ENCODE peak calls at places on chromosomes 12 and 14, in eight cellular contexts. J is HCT116; N is EL; G is stimulated activated CD4-positive, alpha-beta T cell treated with anti-CD3 and anti-CD28 coated beads, TNF-alpha, amount 100 ng/mL, for 24 hours; F is NCI-H345; L is progenitor cell of endocrine pancreas; U is non-pigmented ciliary epithelial cell; B is EH. I is an unnamed sample.

GRCh38 chr12:6867407-6868210 is at the start of gene TPI1:
- DNase-seq in J (no peak), N (peak), G (peak), F (peak), L (peak), U (no peak), B (peak), I (peak)

GRCh38 chr12:26100966-26101744 is 23.7 kb downstream of the BHLHE41 start:
- DNase-seq in J (no peak), N (no peak), G (no peak), F (peak), L (no peak), U (no peak), B (no peak), I (peak)

GRCh38 chr14:53808042-53808441 is 148.6 kb downstream of the BMP4 start:
- DNase-seq in J (no peak), N (no peak), G (no peak), F (no peak), L (no peak), U (no peak), B (no peak), I (no peak)

GRCh38 chr12:54991161-54991991 is 6.8 kb upstream of the TESPA1 start:
- DNase-seq in J (no peak), N (no peak), G (peak), F (no peak), L (no peak), U (no peak), B (no peak), I (no peak)

GRCh38 chr12:104669057-104669770 is 212.5 kb downstream of the CHST11 start:
- DNase-seq in J (no peak), N (no peak), G (no peak), F (peak), L (peak), U (no peak), B (no peak), I (no peak)

GRCh38 chr12:38872181-38872580 is 33.2 kb downstream of the CPNE8 start:
- DNase-seq in J (no peak), N (no peak), G (no peak), F (no peak), L (no peak), U (no peak), B (no peak), I (no peak)

GRCh38 chr14:63940387-63940786 is 87.6 kb downstream of the SYNE2 start:
- DNase-seq in J (no peak), N (no peak), G (no peak), F (no peak), L (no peak), U (no peak), B (no peak), I (no peak)

GRCh38 chr12:130481392-130481879 is 143.7 kb downstream of the PIWIL1 start:
- DNase-seq in J (no peak), N (no peak), G (no peak), F (no peak), L (no peak), U (no peak), B (no peak), I (no peak)

GRCh38 chr12:68222336-68222735 is 3.3 kb downstream of the IL26 start:
- DNase-seq in J (no peak), N (no peak), G (no peak), F (peak), L (no peak), U (no peak), B (no peak), I (no peak)

GRCh38 chr12:111103583-111103982 is 183.2 kb upstream of the MYL2 start:
- DNase-seq in J (no peak), N (no peak), G (no peak), F (no peak), L (no peak), U (no peak), B (no peak), I (no peak)

GRCh38 chr12:52975820-52976573 is 27.1 kb downstream of the KRT18 start:
- DNase-seq in J (peak), N (peak), G (no peak), F (peak), L (no peak), U (no peak), B (peak), I (peak)

GRCh38 chr14:89912667-89913211 is 41.8 kb downstream of the EFCAB11 start:
- DNase-seq in J (no peak), N (peak), G (no peak), F (no peak), L (no peak), U (peak), B (peak), I (no peak)

GRCh38 chr12:110498984-110499706 is 2.8 kb downstream of the VPS29 start:
- DNase-seq in J (no peak), N (peak), G (no peak), F (no peak), L (no peak), U (no peak), B (peak), I (peak)

GRCh38 chr14:58133739-58134138 is 18.3 kb downstream of the ARMH4 start:
- DNase-seq in J (no peak), N (peak), G (no peak), F (no peak), L (no peak), U (peak), B (peak), I (no peak)

GRCh38 chr12:1459339-1459738 is 135.0 kb downstream of the FBXL14 start:
- DNase-seq in J (no peak), N (no peak), G (no peak), F (no peak), L (no peak), U (no peak), B (no peak), I (no peak)

GRCh38 chr12:79250955-79251354 is 386.4 kb downstream of the SYT1 start:
- DNase-seq in J (no peak), N (peak), G (no peak), F (no peak), L (no peak), U (no peak), B (no peak), I (no peak)

GRCh38 chr14:22155582-22155981 is 433.4 kb downstream of the DAD1 start:
- DNase-seq in J (no peak), N (no peak), G (no peak), F (no peak), L (no peak), U (no peak), B (no peak), I (no peak)

GRCh38 chr12:13234045-13234641 is 37.6 kb downstream of the EMP1 start:
- DNase-seq in J (peak), N (peak), G (no peak), F (peak), L (peak), U (no peak), B (peak), I (peak)

GRCh38 chr12:50224026-50224692 is 57.0 kb upstream of the CERS5 start:
- DNase-seq in J (peak), N (peak), G (peak), F (no peak), L (no peak), U (no peak), B (peak), I (no peak)

GRCh38 chr14:80678436-80678835 is 263.1 kb downstream of the CEP128 start:
- DNase-seq in J (no peak), N (peak), G (no peak), F (no peak), L (no peak), U (no peak), B (peak), I (no peak)

GRCh38 chr14:29222671-29223268 is 456.2 kb downstream of the FOXG1 start:
- DNase-seq in J (no peak), N (peak), G (no peak), F (peak), L (no peak), U (no peak), B (peak), I (peak)

GRCh38 chr14:101119830-101120571 is 216.5 kb upstream of the RTL1 start:
- DNase-seq in J (no peak), N (no peak), G (no peak), F (no peak), L (no peak), U (no peak), B (peak), I (no peak)

GRCh38 chr12:57575771-57576612 is 15.0 kb upstream of the PIP4K2C start:
- DNase-seq in J (no peak), N (no peak), G (no peak), F (no peak), L (no peak), U (no peak), B (no peak), I (peak)

GRCh38 chr14:87864356-87865230 is 128.4 kb downstream of the GALC start:
- DNase-seq in J (no peak), N (no peak), G (no peak), F (no peak), L (no peak), U (no peak), B (no peak), I (no peak)

GRCh38 chr14:85281921-85282320 is 248.0 kb upstream of the FLRT2 start:
- DNase-seq in J (no peak), N (no peak), G (no peak), F (no peak), L (no peak), U (no peak), B (no peak), I (no peak)

GRCh38 chr12:129552996-129553750 is 350.7 kb downstream of the TMEM132D start:
- DNase-seq in J (no peak), N (no peak), G (no peak), F (no peak), L (no peak), U (no peak), B (no peak), I (no peak)

GRCh38 chr12:62215506-62215905 is 44.7 kb upstream of the USP15 start:
- DNase-seq in J (no peak), N (no peak), G (no peak), F (no peak), L (no peak), U (no peak), B (no peak), I (no peak)

GRCh38 chr12:95694148-95694547 is 96.4 kb downstream of the NTN4 start:
- DNase-seq in J (no peak), N (no peak), G (no peak), F (no peak), L (no peak), U (no peak), B (no peak), I (no peak)

GRCh38 chr14:95255487-95255886 is 64.2 kb downstream of the CLMN start:
- DNase-seq in J (peak), N (peak), G (no peak), F (peak), L (no peak), U (peak), B (peak), I (peak)

GRCh38 chr12:128801879-128802391 is 21.8 kb downstream of the SLC15A4 start:
- DNase-seq in J (no peak), N (peak), G (no peak), F (no peak), L (no peak), U (no peak), B (peak), I (no peak)

GRCh38 chr12:72632286-72632685 is 360.1 kb downstream of the TRHDE start:
- DNase-seq in J (no peak), N (no peak), G (no peak), F (no peak), L (no peak), U (peak), B (peak), I (no peak)

GRCh38 chr12:48815281-48816110 is 2.8 kb upstream of the CACNB3 start:
- DNase-seq in J (peak), N (peak), G (peak), F (peak), L (peak), U (no peak), B (peak), I (peak)

GRCh38 chr12:53659011-53659551 is 16.8 kb downstream of the ATP5MC2 start:
- DNase-seq in J (peak), N (no peak), G (no peak), F (peak), L (peak), U (no peak), B (peak), I (peak)

GRCh38 chr12:3363608-3364007 is 127.4 kb upstream of the PRMT8 start:
- DNase-seq in J (no peak), N (no peak), G (no peak), F (no peak), L (no peak), U (no peak), B (no peak), I (no peak)

GRCh38 chr14:75499084-75499875 is 23.0 kb upstream of the BATF start:
- DNase-seq in J (no peak), N (no peak), G (no peak), F (no peak), L (no peak), U (no peak), B (no peak), I (no peak)

GRCh38 chr14:39339003-39339402 is 93.2 kb downstream of the FBXO33 start:
- DNase-seq in J (no peak), N (no peak), G (no peak), F (peak), L (no peak), U (no peak), B (no peak), I (no peak)

GRCh38 chr12:89247541-89247942 is 104.8 kb downstream of the DUSP6 start:
- DNase-seq in J (peak), N (no peak), G (no peak), F (peak), L (no peak), U (no peak), B (no peak), I (no peak)

GRCh38 chr12:109734219-109735000 is 20.8 kb downstream of the FAM222A start:
- DNase-seq in J (no peak), N (no peak), G (no peak), F (peak), L (no peak), U (no peak), B (no peak), I (peak)

I was measured in Caco-2.